ENCODE peak calls at places on chromosomes 1 and 21, in seven cellular contexts. B is endothelial cell of umbilical vein; T is pancreas; C is heart right ventricle; X is IMR-90; N is kidney; Y is CD8-positive, alpha-beta T cell. G is an unnamed sample. For H3K36me3, the result is how much of the 10 kb centered on the place peaks cover.

GRCh38 chr1:154745286-154745731 is 124.8 kb downstream of the KCNN3 start:
- DNase-seq in C (peak), T (no peak), B (no peak), X (no peak), N (peak), Y (no peak), G (no peak)

GRCh38 chr21:17612023-17612564 is 607 bp downstream of the BTG3 start:
- DNase-seq in B (no peak), N (peak), Y (peak), C (peak), X (peak), T (peak), G (no peak)

GRCh38 chr1:31880957-31881697 is 57.0 kb downstream of the PTP4A2 start:
- DNase-seq in C (no peak), T (no peak), Y (no peak), X (peak), N (no peak), B (no peak), G (no peak)

GRCh38 chr1:247471445-247472016 is 13.6 kb upstream of the OR2B11 start:
- DNase-seq in C (peak), Y (no peak), T (no peak), X (no peak), B (no peak), N (no peak), G (no peak)

GRCh38 chr1:40861227-40862003 is 748 bp downstream of the CITED4 start:
- DNase-seq in X (peak), N (peak), C (peak), B (no peak), T (peak), Y (no peak), G (no peak)

GRCh38 chr1:196678510-196678884 is 26.7 kb downstream of the CFH start:
- DNase-seq in Y (no peak), C (no peak), X (peak), T (no peak), N (no peak), B (no peak), G (no peak)

GRCh38 chr1:200671235-200671786 is 1.6 kb upstream of the DDX59 start:
- DNase-seq in B (no peak), X (no peak), Y (no peak), C (no peak), N (no peak), T (no peak), G (no peak)

GRCh38 chr1:43612406-43612805 is 37.5 kb upstream of the KDM4A start:
- DNase-seq in N (peak), C (no peak), Y (no peak), X (no peak), T (no peak), B (no peak), G (no peak)

GRCh38 chr1:112626193-112626592 is 6.6 kb downstream of the CAPZA1 start:
- DNase-seq in B (no peak), Y (no peak), X (no peak), N (no peak), C (no peak), T (no peak), G (no peak)

GRCh38 chr21:42913461-42913860 is 12.0 kb downstream of the ERVH48-1 start:
- DNase-seq in B (no peak), N (no peak), Y (no peak), C (no peak), X (no peak), T (no peak), G (no peak)
- H3K36me3 ChIP-seq in B (under half), N (under half), Y (under half), C (under half), X (under half), T (under half), G (under half)

DNA sequence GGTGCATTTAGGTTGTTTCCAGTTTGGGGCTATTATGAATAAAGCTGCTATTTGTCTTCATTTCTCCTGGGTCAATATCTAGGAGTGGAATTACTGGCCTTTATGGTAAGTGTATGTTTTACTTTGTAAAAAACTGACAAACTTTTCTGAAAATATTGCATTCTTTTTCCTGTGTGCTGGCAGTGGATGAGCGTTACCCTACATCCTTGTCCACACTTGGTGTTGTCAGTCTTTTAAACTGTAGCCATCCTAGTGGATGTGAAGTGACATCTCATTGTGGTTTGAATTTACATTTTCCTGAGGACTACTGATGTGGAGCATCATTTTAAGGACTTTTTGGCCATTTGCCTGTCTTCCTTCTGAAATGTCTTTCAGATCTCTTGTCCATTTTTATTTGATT is 35.9 kb downstream of the TRPM2 start:
- DNase-seq in N (no peak), B (no peak), Y (no peak), X (no peak), C (no peak), T (no peak), G (no peak)
- H3K4me3 ChIP-seq in N (no peak), B (no peak), Y (no peak), X (no peak), C (no peak), T (no peak), G (no peak)

GRCh38 chr1:166905930-166906329 is 29.9 kb upstream of the TADA1 start:
- DNase-seq in Y (no peak), X (peak), C (no peak), T (no peak), N (no peak), B (peak), G (no peak)

GRCh38 chr1:166908942-166909341 is 32.9 kb upstream of the TADA1 start:
- DNase-seq in X (peak), N (no peak), B (no peak), T (no peak), C (no peak), Y (no peak), G (no peak)

GRCh38 chr1:166907763-166908162 is 31.7 kb upstream of the TADA1 start:
- DNase-seq in B (no peak), X (no peak), N (no peak), C (no peak), T (no peak), Y (no peak), G (no peak)

GRCh38 chr1:166906647-166907046 is 30.6 kb upstream of the TADA1 start:
- DNase-seq in C (no peak), T (no peak), Y (no peak), B (no peak), X (no peak), N (no peak), G (no peak)

DNA sequence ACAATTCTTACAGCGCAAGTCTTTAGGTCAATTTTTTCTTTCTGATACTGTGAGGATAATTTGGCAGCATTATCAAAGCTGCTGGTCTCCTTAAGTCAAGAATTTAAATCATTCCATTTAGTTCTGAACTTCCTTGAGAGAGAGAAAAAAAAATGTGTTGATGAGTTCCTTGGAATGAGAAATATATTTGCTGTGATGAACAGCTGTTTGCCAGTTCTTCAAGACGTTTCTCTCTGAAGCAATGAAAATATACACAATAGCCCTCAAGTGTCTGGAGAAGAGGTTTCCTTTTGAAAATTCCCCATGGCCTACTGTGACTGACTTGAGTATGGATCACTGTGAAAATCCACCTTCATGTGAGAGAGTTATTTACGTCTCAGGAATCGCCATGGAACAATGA is 31.0 kb upstream of the TADA1 start:
- DNase-seq in C (no peak), X (no peak), N (no peak), B (no peak), T (no peak), Y (no peak), G (no peak)
- H3K27ac ChIP-seq in C (no peak), X (no peak), N (no peak), B (no peak), T (no peak), Y (no peak), G (no peak)

DNA sequence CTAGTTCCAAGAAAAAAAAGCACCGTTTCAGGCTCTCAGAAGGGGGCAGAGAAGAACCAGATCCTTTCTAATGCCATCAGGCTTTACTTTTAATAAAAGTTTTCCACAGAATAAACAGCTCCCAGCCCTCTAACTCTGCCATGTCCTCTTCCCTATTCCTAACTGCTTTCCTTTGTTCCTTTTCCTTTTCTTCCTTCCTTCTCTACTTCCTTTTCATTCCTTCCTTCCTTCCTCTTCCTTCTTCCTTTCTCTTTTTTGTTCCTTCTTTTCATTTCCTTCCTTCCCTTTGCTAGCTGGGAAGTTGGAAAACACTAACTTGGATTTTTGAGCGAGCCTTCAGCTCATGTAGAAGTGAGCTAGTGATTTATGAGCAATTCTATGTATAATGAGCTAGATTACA is 46.2 kb downstream of the KDM5B start:
- DNase-seq in T (no peak), X (no peak), B (no peak), C (no peak), Y (no peak), N (no peak), G (no peak)
- H3K36me3 ChIP-seq in T (half or more), X (half or more), B (under half), C (under half), Y (under half), N (under half), G (half or more)

GRCh38 chr1:78649628-78650027 is at the start of gene IFI44:
- DNase-seq in X (peak), T (peak), Y (peak), C (peak), B (peak), N (peak), G (peak)
- H3K4me3 ChIP-seq in X (peak), T (peak), Y (peak), C (peak), B (no peak), N (peak), G (peak)

GRCh38 chr1:52678961-52679897 is 18.9 kb downstream of the COA7 start:
- DNase-seq in N (no peak), C (no peak), Y (no peak), B (no peak), X (no peak), T (no peak), G (peak)
- H3K27ac ChIP-seq in N (no peak), C (no peak), Y (no peak), B (no peak), X (no peak), T (no peak), G (no peak)

GRCh38 chr1:54857741-54858665 is 29.0 kb downstream of the DHCR24 start:
- DNase-seq in Y (no peak), B (no peak), C (no peak), N (peak), T (no peak), X (peak), G (no peak)
- H3K36me3 ChIP-seq in Y (under half), B (under half), C (under half), N (under half), T (under half), X (under half), G (under half)

GRCh38 chr1:91505086-91505485 is 4.4 kb downstream of the CDC7 start:
- DNase-seq in N (no peak), X (no peak), Y (no peak), C (no peak), T (no peak), B (no peak), G (no peak)
- H3K4me3 ChIP-seq in N (no peak), X (no peak), Y (no peak), C (no peak), T (no peak), B (no peak), G (no peak)